ENCODE peak calls at places on chromosomes 5 and 9, in four cellular contexts. D is HepG2, A is A549, V is K562. T is an unnamed sample.

GRCh38 chr9:99824378-99825157 is 2.9 kb downstream of the NR4A3 start:
- DNase-seq in A (peak), V (peak), D (peak), T (peak)

GRCh38 chr9:111232997-111233790 is 96.8 kb downstream of the OR2K2 start:
- DNase-seq in V (no peak), A (no peak), D (no peak), T (peak)

GRCh38 chr5:140868721-140869554 is at the start of gene PCDHA11:
- DNase-seq in A (peak), D (peak), V (no peak), T (no peak)

GRCh38 chr5:64767959-64768357 is 533 bp downstream of the SREK1IP1 start:
- DNase-seq in V (peak), A (no peak), D (peak), T (peak)

GRCh38 chr5:61167382-61167781 is 5.1 kb upstream of the SMIM15 start:
- DNase-seq in D (no peak), A (peak), V (no peak), T (no peak)

GRCh38 chr9:105282870-105283621 is 38.6 kb downstream of the SLC44A1 start:
- DNase-seq in V (no peak), D (no peak), A (no peak), T (no peak)

GRCh38 chr5:72951850-72952468 is 3.9 kb upstream of the FCHO2 start:
- DNase-seq in D (no peak), A (peak), V (no peak), T (no peak)

GRCh38 chr5:131230406-131230805 is 33.4 kb upstream of the CDC42SE2 start:
- DNase-seq in D (peak), V (no peak), A (no peak), T (no peak)

GRCh38 chr9:109269839-109270238 is 51.0 kb downstream of the EPB41L4B start:
- DNase-seq in D (no peak), A (no peak), V (no peak), T (no peak)

GRCh38 chr9:126521551-126521950 is 92.2 kb upstream of the LMX1B start:
- DNase-seq in D (no peak), A (no peak), V (no peak), T (no peak)

GRCh38 chr9:137280478-137281344 is 3.2 kb downstream of the TOR4A start:
- DNase-seq in V (no peak), D (no peak), A (no peak), T (peak)

GRCh38 chr9:129945314-129945713 is 97.7 kb downstream of the FNBP1 start:
- DNase-seq in D (no peak), A (no peak), V (no peak), T (no peak)

GRCh38 chr5:159785639-159786038 is 130.6 kb upstream of the ADRA1B start:
- DNase-seq in A (no peak), V (no peak), D (no peak), T (no peak)

GRCh38 chr5:88954511-88954910 is 71.5 kb upstream of the MEF2C start:
- DNase-seq in A (no peak), V (no peak), D (no peak), T (no peak)

GRCh38 chr9:114592356-114592755 is 4.8 kb downstream of the ATP6V1G1 start:
- DNase-seq in V (no peak), D (no peak), A (no peak), T (no peak)

GRCh38 chr5:146050061-146050460 is 55.3 kb downstream of the PLAC8L1 start:
- DNase-seq in V (no peak), D (no peak), A (no peak), T (no peak)

GRCh38 chr5:27315541-27316282 is 277.3 kb upstream of the CDH9 start:
- DNase-seq in V (no peak), D (no peak), A (no peak), T (peak)

GRCh38 chr5:136021016-136021405 is 7.8 kb upstream of the TGFBI start:
- DNase-seq in D (no peak), A (peak), V (peak), T (no peak)

GRCh38 chr9:84711936-84712335 is 42.4 kb downstream of the NTRK2 start:
- DNase-seq in D (no peak), A (no peak), V (no peak), T (no peak)

GRCh38 chr5:32601623-32602295 is 16.4 kb downstream of the SUB1 start:
- DNase-seq in D (no peak), A (no peak), V (no peak), T (no peak)

DNA sequence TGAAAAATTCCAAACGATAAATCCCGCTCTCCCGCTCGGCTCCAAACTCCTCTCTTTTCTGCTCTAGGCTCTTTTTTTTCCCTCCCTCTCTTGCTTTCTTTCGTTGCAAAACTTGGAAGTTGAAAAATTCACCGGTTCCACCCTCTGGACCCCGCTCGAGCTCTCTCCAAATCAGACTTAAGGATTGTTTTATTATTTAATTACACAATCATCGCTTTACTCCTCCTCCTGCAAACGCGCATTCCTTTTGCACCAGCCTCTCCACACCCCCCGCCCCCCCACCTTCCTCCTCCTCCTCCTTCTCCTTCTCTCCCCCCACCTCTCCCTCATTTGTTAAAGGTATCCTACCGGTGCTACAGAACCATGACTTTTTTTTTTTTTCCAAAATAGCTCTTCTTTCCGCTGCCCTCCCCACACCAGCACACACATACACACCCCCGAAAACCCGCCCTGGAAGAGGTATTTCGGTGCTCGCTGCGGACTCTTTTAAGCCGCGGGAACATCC is 535 bp upstream of the NFIB start:
- DNase-seq in V (peak), D (peak), A (peak), T (peak)
- TF ChIP-seq HMGXB4 in V (no peak), D (no peak), A (no peak), T (no peak)

GRCh38 chr5:43098064-43098463 is 22.6 kb upstream of the ZNF131 start:
- DNase-seq in A (no peak), V (no peak), D (no peak), T (no peak)

GRCh38 chr5:43096916-43097315 is 23.8 kb upstream of the ZNF131 start:
- DNase-seq in D (no peak), V (no peak), A (no peak), T (no peak)

GRCh38 chr5:43101491-43101890 is 19.2 kb upstream of the ZNF131 start:
- DNase-seq in V (no peak), D (no peak), A (no peak), T (no peak)

GRCh38 chr5:43104102-43104501 is 16.6 kb upstream of the ZNF131 start:
- DNase-seq in V (no peak), D (no peak), A (no peak), T (no peak)

DNA sequence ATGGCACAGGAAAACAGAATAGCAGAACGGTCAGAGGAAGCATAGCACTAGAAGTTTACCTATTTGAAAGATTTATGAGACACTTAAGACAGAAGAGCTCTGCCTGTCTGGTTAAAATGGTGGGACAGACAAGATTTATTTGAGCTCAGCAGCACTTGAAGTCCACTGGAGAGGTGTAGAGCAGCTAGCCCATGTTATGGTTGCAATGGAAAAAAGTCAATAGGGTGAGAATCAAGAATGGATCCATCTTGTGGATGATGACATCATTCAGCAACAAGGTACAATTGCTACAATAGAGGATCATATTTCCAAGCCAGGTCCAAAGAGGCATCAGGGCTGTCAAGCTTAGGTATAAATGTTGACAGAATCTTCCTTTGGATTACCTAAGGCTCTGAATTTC is 21.1 kb upstream of the ZNF131 start:
- DNase-seq in A (no peak), V (no peak), D (no peak), T (no peak)
- TF ChIP-seq HMGXB4 in A (no peak), V (no peak), D (no peak), T (no peak)

GRCh38 chr9:122340161-122340560 is 30.7 kb upstream of the PTGS1 start:
- DNase-seq in A (no peak), D (no peak), V (no peak), T (no peak)
- TF ChIP-seq HMGXB4 in A (no peak), D (no peak), V (no peak), T (no peak)

GRCh38 chr5:95884021-95884333 is 61.5 kb upstream of the GLRX start:
- DNase-seq in V (peak), A (no peak), D (no peak), T (no peak)
- TF ChIP-seq HMGXB4 in V (no peak), A (no peak), D (no peak), T (no peak)

DNA sequence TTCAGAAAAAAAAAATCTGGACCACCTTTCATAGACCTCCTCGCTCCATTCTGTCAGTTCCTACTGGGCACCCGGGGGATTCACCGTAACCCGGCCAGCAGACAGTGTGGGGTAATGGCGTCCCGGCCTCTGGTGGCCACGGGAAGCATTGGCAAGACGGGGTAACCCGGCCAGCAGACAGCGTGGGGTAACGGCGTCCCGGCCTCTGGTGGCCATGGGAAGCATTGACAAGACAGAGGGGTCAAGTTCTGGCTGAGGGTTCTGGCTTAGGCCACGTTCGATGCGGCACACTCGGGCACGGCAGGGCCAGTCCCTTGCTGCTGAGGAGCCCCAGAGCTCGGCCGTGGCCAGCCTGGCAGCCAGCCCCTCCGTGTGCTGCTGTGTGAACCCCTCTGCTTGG is 116.2 kb upstream of the RAPGEF1 start:
- DNase-seq in D (peak), V (peak), A (peak), T (peak)
- TF ChIP-seq HMGXB4 in D (no peak), V (no peak), A (no peak), T (no peak)

DNA sequence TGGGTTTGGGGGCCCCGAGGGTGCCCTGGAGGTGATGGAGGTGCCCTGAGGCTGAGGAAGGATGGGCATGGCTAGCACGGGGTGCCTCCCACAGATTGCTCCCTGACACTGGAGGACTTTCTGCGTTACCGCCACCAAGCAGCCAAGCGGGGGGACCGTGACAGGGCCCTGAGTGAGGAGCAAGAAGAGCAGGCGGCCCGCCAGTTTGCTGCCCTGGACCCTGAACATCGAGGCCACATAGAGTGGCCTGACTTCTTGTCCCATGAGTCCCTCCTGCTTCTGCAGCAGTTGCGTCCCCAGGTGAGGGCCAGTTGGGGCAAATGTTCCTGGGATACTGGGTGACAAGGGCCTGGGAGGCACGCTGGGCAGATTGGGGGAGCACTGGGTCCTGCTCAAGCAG is 13.1 kb upstream of the DNAJB5 start:
- DNase-seq in D (no peak), A (no peak), V (no peak), T (no peak)
- TF ChIP-seq HMGXB4 in D (no peak), A (no peak), V (no peak), T (no peak)

DNA sequence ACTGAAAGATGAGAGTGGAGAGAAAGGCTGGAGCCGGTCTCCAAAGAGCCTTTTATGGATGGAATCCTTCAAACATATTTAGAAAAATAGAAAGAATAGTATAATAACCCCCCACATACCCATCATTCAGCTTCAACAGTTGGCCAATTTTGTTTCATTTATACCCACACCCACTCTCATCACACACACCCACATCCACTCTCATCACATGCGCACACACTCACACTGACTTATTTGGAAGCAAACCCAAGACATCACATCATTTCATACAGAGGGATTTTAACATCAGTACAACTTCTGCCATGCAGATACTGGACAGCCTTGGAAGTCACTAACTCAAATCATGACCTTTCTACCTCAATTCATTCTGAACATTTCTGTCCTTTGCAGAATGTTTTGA is 72.8 kb upstream of the CPLX2 start:
- DNase-seq in D (no peak), A (no peak), V (no peak), T (no peak)
- TF ChIP-seq HMGXB4 in D (no peak), A (no peak), V (no peak), T (no peak)

T was measured in WTC11.